ENCODE peak calls at places on chromosomes 2 and 18, in ten cellular contexts. S, N, J, Y, G, E, Q, R, Z and D are unnamed samples.
A peak's percentile ranks its signal among the peaks of the same experiment; 100 is the strongest.

GRCh38 chr2:70258532-70258875 is 567 bp downstream of the PCYOX1 start:
- DNase-seq in J (peak; percentile 78), E (peak; percentile 24), G (no peak), S (peak; percentile 58), Q (peak; percentile 22), N (no peak), Y (no peak), R (peak; percentile 37), Z (peak; percentile 61), D (no peak)

GRCh38 chr2:180227461-180227860 is 220.4 kb upstream of the CWC22 start:
- DNase-seq in N (no peak), J (no peak), G (no peak), R (no peak), Z (no peak), S (no peak), Y (no peak), E (no peak), Q (no peak), D (no peak)

GRCh38 chr2:166516712-166517303 is 22.8 kb upstream of the SCN7A start:
- DNase-seq in Z (no peak), G (no peak), J (peak; percentile 63), R (peak; percentile 52), S (no peak), E (peak; percentile 40), Q (peak; percentile 26), Y (no peak), N (peak; percentile 9), D (no peak)

GRCh38 chr2:167013227-167013626 is 124.9 kb downstream of the XIRP2 start:
- DNase-seq in G (no peak), R (peak; percentile 26), Q (no peak), S (no peak), E (no peak), J (no peak), N (no peak), Y (no peak), Z (no peak), D (no peak)

GRCh38 chr18:74840492-74841167 is 243.0 kb downstream of the ZNF407 start:
- DNase-seq in N (no peak), Z (no peak), G (no peak), J (no peak), E (no peak), R (peak; percentile 90), Y (no peak), S (no peak), Q (no peak), D (no peak)

GRCh38 chr2:222423632-222424280 is 587 bp upstream of the SGPP2 start:
- DNase-seq in Y (peak; percentile 61), N (peak; percentile 66), S (no peak), Z (no peak), Q (no peak), E (no peak), J (no peak), G (peak; percentile 48), R (no peak), D (no peak)

GRCh38 chr18:41436772-41437171 is 518.3 kb upstream of the PIK3C3 start:
- DNase-seq in Z (no peak), R (peak; percentile 70), Y (no peak), E (no peak), N (no peak), Q (no peak), G (no peak), S (no peak), J (no peak), D (no peak)

GRCh38 chr2:151053661-151053990 is 208.0 kb downstream of the RBM43 start:
- DNase-seq in Z (no peak), N (no peak), Q (no peak), G (no peak), J (no peak), Y (no peak), S (no peak), R (peak; percentile 26), E (no peak), D (no peak)

GRCh38 chr2:209640358-209640757 is 131.3 kb upstream of the UNC80 start:
- DNase-seq in Q (no peak), Z (no peak), E (no peak), G (no peak), Y (no peak), J (no peak), N (no peak), S (no peak), R (no peak), D (no peak)

GRCh38 chr2:53445376-53446072 is 322.1 kb upstream of the CHAC2 start:
- DNase-seq in Y (no peak), N (peak; percentile 20), E (no peak), G (peak; percentile 10), J (peak; percentile 11), R (peak; percentile 75), Z (no peak), S (no peak), Q (no peak), D (no peak)

GRCh38 chr2:231642631-231643493 is 50.2 kb downstream of the TEX44 start:
- DNase-seq in N (peak; percentile 79), Q (peak; percentile 46), Y (peak; percentile 54), E (peak; percentile 93), S (peak; percentile 94), Z (peak; percentile 90), G (peak; percentile 60), J (peak; percentile 32), R (peak; percentile 98), D (no peak)

GRCh38 chr2:222969491-222969890 is 82.5 kb upstream of the KCNE4 start:
- DNase-seq in R (peak; percentile 32), J (peak; percentile 27), Y (no peak), Q (no peak), E (no peak), S (no peak), N (no peak), G (no peak), Z (no peak), D (no peak)